ENCODE peak calls at places on chromosomes 1 and 21, in five cellular contexts. F is left ventricle myocardium inferior, D is cardiac muscle cell, W is pancreas, N is Panc1. G is an unnamed sample. For H3K9me3, the result is how much of the 10 kb centered on the place peaks cover.

GRCh38 chr1:5765997-5766913 is 226.0 kb downstream of the NPHP4 start:
- DNase-seq in F (no peak), D (no peak), W (peak), N (no peak), G (no peak)

GRCh38 chr1:68600049-68600661 is 103.3 kb upstream of the DEPDC1 start:
- DNase-seq in F (no peak), D (peak), W (no peak), N (no peak), G (no peak)

GRCh38 chr1:12444329-12444841 is 173.6 kb downstream of the DHRS3 start:
- DNase-seq in F (no peak), D (no peak), W (no peak), N (no peak), G (no peak)

GRCh38 chr1:108575241-108575850 is 15.4 kb downstream of the EEIG2 start:
- DNase-seq in F (no peak), D (no peak), W (no peak), N (no peak), G (no peak)

GRCh38 chr1:73886721-73887120 is 311.3 kb downstream of the LRRIQ3 start:
- DNase-seq in F (no peak), D (no peak), W (no peak), N (no peak), G (no peak)

GRCh38 chr1:206952182-206952581 is 5.9 kb upstream of the PIGR start:
- DNase-seq in F (no peak), D (no peak), W (no peak), N (no peak), G (peak)

GRCh38 chr1:108661030-108661609 is at the start of gene HENMT1:
- DNase-seq in F (peak), D (peak), W (peak), N (no peak), G (peak)

GRCh38 chr1:17603091-17603841 is 63.8 kb downstream of the ARHGEF10L start:
- DNase-seq in F (no peak), D (no peak), W (no peak), N (no peak), G (peak)

GRCh38 chr1:86913399-86913895 is 479 bp downstream of the SELENOF start:
- DNase-seq in F (no peak), D (peak), W (no peak), N (no peak), G (no peak)

GRCh38 chr1:164721037-164721496 is 162.1 kb downstream of the PBX1 start:
- DNase-seq in F (no peak), D (no peak), W (no peak), N (no peak), G (no peak)

GRCh38 chr21:33657124-33657842 is 15.0 kb downstream of the ITSN1 start:
- DNase-seq in F (no peak), D (peak), W (no peak), N (no peak), G (peak)

GRCh38 chr1:113800487-113800886 is 11.8 kb downstream of the RSBN1 start:
- DNase-seq in F (no peak), D (no peak), W (no peak), N (no peak), G (no peak)

GRCh38 chr1:235742914-235743599 is 93.5 kb upstream of the GNG4 start:
- DNase-seq in F (no peak), D (no peak), W (no peak), N (no peak), G (no peak)

GRCh38 chr21:24076179-24076578 is 1531.1 kb downstream of the MRPL39 start:
- DNase-seq in F (no peak), D (peak), W (no peak), N (no peak), G (no peak)

GRCh38 chr1:242605521-242605920 is 81.0 kb upstream of the PLD5 start:
- DNase-seq in F (no peak), D (no peak), W (no peak), N (peak), G (no peak)

GRCh38 chr1:58885998-58886397 is 102.2 kb upstream of the JUN start:
- DNase-seq in F (peak), D (peak), W (no peak), N (no peak), G (no peak)

GRCh38 chr1:103250441-103250861 is 142.1 kb upstream of the COL11A1 start:
- DNase-seq in F (no peak), D (no peak), W (no peak), N (no peak), G (no peak)

GRCh38 chr1:31670583-31670944 is 25.9 kb upstream of the PEF1 start:
- DNase-seq in F (no peak), D (no peak), W (no peak), N (no peak), G (no peak)

GRCh38 chr1:214678386-214678785 is 75.4 kb downstream of the CENPF start:
- DNase-seq in F (no peak), D (no peak), W (no peak), N (no peak), G (peak)

GRCh38 chr1:24898152-24898908 is 31.7 kb downstream of the RUNX3 start:
- DNase-seq in F (no peak), D (peak), W (peak), N (peak), G (peak)

GRCh38 chr1:31445951-31446350 is 32.9 kb downstream of the SERINC2 start:
- DNase-seq in F (no peak), D (peak), W (no peak), N (no peak), G (no peak)

GRCh38 chr1:224616761-224617409 is 768 bp downstream of the CNIH3 start:
- DNase-seq in F (no peak), D (no peak), W (no peak), N (no peak), G (no peak)

GRCh38 chr1:30731806-30732276 is 8.5 kb upstream of the MATN1 start:
- DNase-seq in F (no peak), D (no peak), W (no peak), N (no peak), G (no peak)

GRCh38 chr1:29465755-29466154 is 229.4 kb downstream of the PTPRU start:
- DNase-seq in F (no peak), D (peak), W (no peak), N (no peak), G (no peak)

GRCh38 chr21:33029512-33029921 is 3.8 kb downstream of the OLIG2 start:
- DNase-seq in F (no peak), D (no peak), W (no peak), N (no peak), G (no peak)

GRCh38 chr1:17606826-17607440 is 67.4 kb downstream of the ARHGEF10L start:
- DNase-seq in F (peak), D (peak), W (peak), N (peak), G (peak)

GRCh38 chr1:54406339-54407181 is at the start of gene SSBP3:
- DNase-seq in F (peak), D (peak), W (peak), N (no peak), G (peak)

GRCh38 chr21:27206368-27206982 is 239.6 kb upstream of the ADAMTS5 start:
- DNase-seq in F (no peak), D (no peak), W (no peak), N (no peak), G (no peak)
- H3K9me3 ChIP-seq in F (under half), D (under half), W (under half), N (under half), G (under half)

DNA sequence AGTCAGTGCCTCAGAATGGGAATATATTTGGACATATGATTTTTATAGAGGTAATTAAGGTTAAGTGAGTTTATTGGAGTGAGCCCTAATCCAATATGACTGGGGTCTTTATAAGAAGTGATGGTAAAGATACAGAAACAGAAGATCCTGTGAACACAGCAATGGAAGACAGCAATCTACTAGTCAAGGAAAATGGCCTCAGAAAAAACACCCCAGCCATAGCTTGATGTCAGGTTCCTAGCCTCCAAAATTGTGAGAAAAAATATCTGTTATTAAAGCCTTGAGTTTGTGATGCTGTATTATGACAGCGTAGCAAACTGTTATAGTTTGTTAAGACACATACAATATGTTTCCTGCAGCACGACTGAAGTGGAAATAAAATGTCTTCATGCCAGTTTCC is 72.2 kb downstream of the JMJD4 start:
- DNase-seq in F (no peak), D (no peak), W (no peak), N (no peak), G (no peak)
- H3K9me3 ChIP-seq in F (half or more), D (under half), W (under half), N (half or more), G (half or more)

DNA sequence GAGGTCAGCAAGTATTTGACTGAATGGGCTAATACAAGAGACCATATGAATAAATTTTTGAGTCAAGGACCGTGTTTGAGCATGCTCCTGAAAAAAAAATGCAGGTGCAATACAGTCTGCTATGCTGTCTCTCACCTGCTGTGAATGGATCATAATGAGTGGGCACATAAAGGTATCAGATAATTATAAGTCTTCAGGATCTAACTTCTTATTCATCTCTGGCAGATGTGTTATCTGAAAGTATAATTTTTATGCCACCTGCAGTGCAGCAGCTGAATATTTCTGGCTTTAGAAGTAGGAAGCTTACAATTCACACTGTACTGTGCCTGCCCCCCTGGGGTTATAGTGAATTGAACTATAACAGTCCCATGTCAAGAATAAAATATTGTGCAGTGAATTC is 333.3 kb downstream of the MRPL39 start:
- DNase-seq in F (no peak), D (no peak), W (no peak), N (no peak), G (no peak)
- H3K9me3 ChIP-seq in F (under half), D (under half), W (under half), N (under half), G (under half)

GRCh38 chr1:20930427-20930826 is 143.3 kb upstream of the HP1BP3 start:
- DNase-seq in F (no peak), D (no peak), W (no peak), N (no peak), G (no peak)
- H3K9me3 ChIP-seq in F (under half), D (under half), W (under half), N (under half), G (under half)

DNA sequence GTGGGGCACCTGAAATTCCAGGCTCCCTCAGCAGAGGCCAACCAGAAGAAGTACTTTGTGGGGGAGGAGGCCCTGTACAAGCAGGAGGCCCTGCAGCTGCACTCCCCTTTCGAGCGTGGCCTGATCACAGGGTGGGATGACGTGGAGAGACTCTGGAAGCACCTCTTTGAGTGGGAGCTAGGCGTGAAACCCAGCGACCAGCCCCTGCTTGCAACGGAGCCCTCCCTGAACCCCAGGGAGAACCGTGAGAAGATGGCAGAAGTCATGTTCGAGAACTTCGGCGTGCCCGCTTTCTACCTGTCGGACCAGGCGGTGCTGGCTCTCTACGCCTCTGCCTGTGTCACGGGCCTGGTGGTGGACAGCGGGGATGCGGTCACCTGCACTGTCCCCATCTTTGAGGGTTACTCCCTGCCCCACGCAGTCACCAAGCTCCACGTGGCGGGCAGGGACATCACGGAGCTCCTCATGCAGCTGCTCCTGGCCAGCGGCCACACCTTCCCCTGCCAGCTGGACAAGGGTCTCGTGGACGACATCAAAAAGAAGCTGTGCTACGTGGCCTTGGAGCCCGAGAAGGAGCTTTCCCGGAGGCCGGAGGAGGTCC is 634 bp downstream of the ACTRT2 start:
- DNase-seq in F (peak), D (no peak), W (no peak), N (no peak), G (no peak)
- H3K9me3 ChIP-seq in F (under half), D (under half), W (under half), N (under half), G (under half)

GRCh38 chr1:35280006-35280405 is 11.5 kb downstream of the ZMYM4 start:
- DNase-seq in F (no peak), D (no peak), W (no peak), N (no peak), G (no peak)
- H3K9me3 ChIP-seq in F (under half), D (under half), W (under half), N (under half), G (under half)

DNA sequence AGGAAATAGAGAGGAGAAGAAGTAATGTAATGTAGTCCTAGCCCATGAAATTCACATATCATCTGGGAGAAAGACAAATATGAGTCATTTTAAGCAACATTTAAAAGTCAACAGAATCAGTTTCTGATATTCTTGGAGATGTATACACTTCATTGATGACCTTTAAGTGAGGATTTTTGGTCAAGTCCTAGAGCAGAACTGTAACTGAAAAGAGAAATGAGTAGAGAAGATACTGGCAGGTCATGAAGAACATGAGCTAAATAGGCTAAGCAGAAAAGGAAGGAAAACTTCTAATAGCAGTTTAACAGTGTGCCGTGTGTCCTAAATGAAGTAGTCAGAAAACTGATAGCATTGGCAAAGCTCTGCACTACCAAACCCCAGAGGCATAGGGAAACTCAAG is 4.6 kb downstream of the ZFP69B start:
- DNase-seq in F (no peak), D (no peak), W (no peak), N (no peak), G (no peak)
- H3K9me3 ChIP-seq in F (half or more), D (under half), W (under half), N (half or more), G (half or more)

GRCh38 chr1:248756636-248757035 is 1.1 kb upstream of the LYPD8 start:
- DNase-seq in F (no peak), D (no peak), W (no peak), N (no peak), G (no peak)
- H3K9me3 ChIP-seq in F (under half), D (under half), W (under half), N (under half), G (under half)

GRCh38 chr21:44740721-44741120 is 29.3 kb upstream of the TSPEAR start:
- DNase-seq in F (no peak), D (no peak), W (no peak), N (no peak), G (no peak)

GRCh38 chr21:44742418-44743153 is 31.2 kb upstream of the TSPEAR start:
- DNase-seq in F (no peak), D (peak), W (no peak), N (no peak), G (no peak)

GRCh38 chr21:44738621-44739020 is 27.2 kb upstream of the TSPEAR start:
- DNase-seq in F (no peak), D (no peak), W (no peak), N (no peak), G (no peak)

GRCh38 chr21:44739316-44739715 is 27.9 kb upstream of the TSPEAR start:
- DNase-seq in F (no peak), D (no peak), W (no peak), N (no peak), G (no peak)

GRCh38 chr21:44741921-44742320 is 30.5 kb upstream of the TSPEAR start:
- DNase-seq in F (no peak), D (no peak), W (no peak), N (no peak), G (no peak)
- H3K9me3 ChIP-seq in F (under half), D (under half), W (under half), N (under half), G (under half)

DNA sequence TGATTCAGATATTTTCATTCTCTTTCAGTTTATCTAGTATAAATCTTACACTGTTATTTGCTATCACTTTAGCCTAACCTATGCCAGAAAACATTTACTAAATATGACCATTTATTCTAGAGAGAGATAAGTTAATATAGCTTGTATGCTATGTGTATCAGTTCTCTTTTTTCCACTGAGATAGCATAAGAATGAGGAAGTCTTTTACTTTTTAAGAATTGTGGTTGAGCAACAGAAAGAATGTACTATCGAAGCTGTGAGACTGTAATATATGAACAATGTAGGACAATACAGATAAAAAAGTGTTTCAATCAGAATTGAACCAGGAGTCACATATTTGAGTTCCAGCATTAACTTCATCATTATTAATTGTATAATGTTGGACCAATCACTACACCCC is 479.9 kb upstream of the PLXNA2 start:
- DNase-seq in F (no peak), D (no peak), W (no peak), N (no peak), G (no peak)
- H3K9me3 ChIP-seq in F (under half), D (under half), W (under half), N (under half), G (under half)

G was measured in mucosa of descending colon.